ENCODE peak calls at places on chromosome X, in ten cellular contexts. F, G, K, T, M, H, V, L, Y and E are unnamed samples.

GRCh38 chrX:42565739-42566138 is 212.2 kb downstream of the PPP1R2C start:
- DNase-seq in F (no peak), G (no peak), K (no peak), T (no peak), M (no peak), H (no peak), V (no peak), L (no peak), Y (no peak), E (no peak)

GRCh38 chrX:107025538-107025937 is 25.5 kb upstream of the MORC4 start:
- DNase-seq in F (peak), G (no peak), K (no peak), T (peak), M (peak), H (no peak), V (no peak), L (no peak), Y (no peak), E (peak)

GRCh38 chrX:75156537-75156945 is 458 bp upstream of the ABCB7 start:
- DNase-seq in F (peak), G (no peak), K (no peak), T (no peak), M (no peak), H (no peak), V (no peak), L (no peak), Y (peak), E (no peak)

GRCh38 chrX:124426273-124426672 is 79.9 kb downstream of the SH2D1A start:
- DNase-seq in F (no peak), G (no peak), K (no peak), T (no peak), M (no peak), H (no peak), V (no peak), L (no peak), Y (no peak), E (no peak)

GRCh38 chrX:9765737-9766098 is at the start of gene GPR143:
- DNase-seq in F (peak), G (no peak), K (no peak), T (peak), M (no peak), H (no peak), V (no peak), L (no peak), Y (no peak), E (no peak)

GRCh38 chrX:153766098-153766817 is 2.2 kb downstream of the PLXNB3 start:
- DNase-seq in F (no peak), G (no peak), K (peak), T (no peak), M (peak), H (peak), V (peak), L (no peak), Y (no peak), E (peak)

GRCh38 chrX:636971-637659 is 6.5 kb downstream of the SHOX start:
- DNase-seq in F (peak), G (no peak), K (no peak), T (no peak), M (no peak), H (no peak), V (no peak), L (no peak), Y (no peak), E (no peak)

GRCh38 chrX:146090732-146091131 is 273.1 kb downstream of the SLITRK2 start:
- DNase-seq in F (no peak), G (no peak), K (no peak), T (no peak), M (no peak), H (no peak), V (no peak), L (no peak), Y (no peak), E (no peak)

GRCh38 chrX:23898412-23898959 is 9.3 kb downstream of the APOO start:
- DNase-seq in F (no peak), G (no peak), K (no peak), T (no peak), M (peak), H (no peak), V (no peak), L (no peak), Y (no peak), E (no peak)

GRCh38 chrX:26851981-26852380 is 611.2 kb downstream of the PPP4R3C start:
- DNase-seq in F (peak), G (no peak), K (no peak), T (no peak), M (peak), H (no peak), V (no peak), L (no peak), Y (no peak), E (peak)

GRCh38 chrX:124860736-124861135 is 458.9 kb upstream of the TEX13C start:
- DNase-seq in F (no peak), G (no peak), K (no peak), T (no peak), M (no peak), H (no peak), V (no peak), L (no peak), Y (no peak), E (no peak)

GRCh38 chrX:46873746-46874145 is 36.9 kb downstream of the RP2 start:
- DNase-seq in F (peak), G (no peak), K (no peak), T (no peak), M (peak), H (no peak), V (no peak), L (no peak), Y (no peak), E (no peak)

GRCh38 chrX:42577936-42578335 is 200.0 kb downstream of the PPP1R2C start:
- DNase-seq in F (no peak), G (no peak), K (no peak), T (no peak), M (no peak), H (no peak), V (no peak), L (no peak), Y (no peak), E (no peak)

GRCh38 chrX:123087326-123087725 is 96.8 kb upstream of the GRIA3 start:
- DNase-seq in F (no peak), G (no peak), K (no peak), T (no peak), M (peak), H (no peak), V (no peak), L (no peak), Y (peak), E (peak)

GRCh38 chrX:24424948-24425347 is 40.1 kb upstream of the PDK3 start:
- DNase-seq in F (no peak), G (no peak), K (no peak), T (peak), M (no peak), H (peak), V (no peak), L (peak), Y (peak), E (no peak)

GRCh38 chrX:1323315-1323714 is 13.3 kb upstream of the IL3RA start:
- DNase-seq in F (peak), G (no peak), K (no peak), T (peak), M (no peak), H (no peak), V (no peak), L (peak), Y (no peak), E (peak)

GRCh38 chrX:24410514-24411189 is 50.2 kb downstream of the SUPT20HL1 start:
- DNase-seq in F (no peak), G (no peak), K (no peak), T (no peak), M (no peak), H (no peak), V (no peak), L (no peak), Y (no peak), E (no peak)

GRCh38 chrX:5976332-5976731 is 252.3 kb downstream of the NLGN4X start:
- DNase-seq in F (no peak), G (no peak), K (no peak), T (no peak), M (no peak), H (no peak), V (no peak), L (no peak), Y (no peak), E (no peak)

GRCh38 chrX:120029354-120029753 is 48.1 kb downstream of the RHOXF2B start:
- DNase-seq in F (peak), G (no peak), K (no peak), T (no peak), M (no peak), H (no peak), V (no peak), L (no peak), Y (no peak), E (no peak)

GRCh38 chrX:43735957-43736356 is 79.9 kb downstream of the MAOA start:
- DNase-seq in F (peak), G (no peak), K (no peak), T (no peak), M (no peak), H (no peak), V (no peak), L (no peak), Y (no peak), E (no peak)

GRCh38 chrX:37420179-37420578 is 71.0 kb downstream of the PRRG1 start:
- DNase-seq in F (no peak), G (no peak), K (no peak), T (no peak), M (peak), H (no peak), V (no peak), L (no peak), Y (no peak), E (no peak)

GRCh38 chrX:10974920-10975319 is 136.2 kb upstream of the HCCS start:
- DNase-seq in F (no peak), G (no peak), K (no peak), T (no peak), M (no peak), H (no peak), V (no peak), L (no peak), Y (no peak), E (no peak)

GRCh38 chrX:112759512-112759911 is 79.8 kb upstream of the LHFPL1 start:
- DNase-seq in F (no peak), G (no peak), K (no peak), T (no peak), M (peak), H (no peak), V (no peak), L (no peak), Y (no peak), E (peak)

GRCh38 chrX:47206316-47206715 is 12.2 kb upstream of the CDK16 start:
- DNase-seq in F (no peak), G (no peak), K (no peak), T (no peak), M (no peak), H (no peak), V (no peak), L (no peak), Y (no peak), E (no peak)

GRCh38 chrX:44224760-44225159 is 118.7 kb downstream of the EFHC2 start:
- DNase-seq in F (no peak), G (no peak), K (no peak), T (no peak), M (no peak), H (no peak), V (no peak), L (no peak), Y (no peak), E (no peak)

GRCh38 chrX:114166601-114167000 is 417.3 kb upstream of the HTR2C start:
- DNase-seq in F (no peak), G (no peak), K (no peak), T (no peak), M (no peak), H (no peak), V (no peak), L (no peak), Y (no peak), E (no peak)

GRCh38 chrX:114165537-114165936 is 418.3 kb upstream of the HTR2C start:
- DNase-seq in F (no peak), G (no peak), K (no peak), T (no peak), M (no peak), H (no peak), V (no peak), L (no peak), Y (no peak), E (no peak)

GRCh38 chrX:114162068-114162735 is 421.7 kb upstream of the HTR2C start:
- DNase-seq in F (peak), G (no peak), K (no peak), T (peak), M (no peak), H (no peak), V (no peak), L (no peak), Y (no peak), E (peak)
- TF ChIP-seq CTCF in F (peak), G (no peak), K (no peak), T (no peak), M (no peak), H (no peak), V (no peak), L (no peak), Y (no peak), E (no peak)

DNA sequence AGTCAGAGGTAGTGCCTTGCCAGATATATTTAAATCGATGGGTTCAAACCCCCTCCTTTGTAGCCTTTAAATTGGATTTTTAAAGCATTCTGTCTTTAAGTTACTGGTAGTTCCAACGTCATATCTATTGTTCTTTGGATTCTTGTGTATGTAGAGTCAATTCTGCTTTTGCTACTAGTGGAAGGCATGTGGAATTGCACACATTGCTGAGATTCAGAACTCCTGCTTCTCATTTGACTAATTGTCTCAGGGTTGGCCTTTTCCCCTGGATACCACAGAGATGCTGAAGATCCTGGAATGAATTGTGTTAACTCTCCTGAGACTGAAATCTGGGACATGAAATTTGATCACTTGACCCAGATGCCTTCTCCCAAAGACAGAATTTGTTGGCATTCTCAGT is 328.3 kb upstream of the RPS6KA3 start:
- DNase-seq in F (peak), G (no peak), K (no peak), T (no peak), M (peak), H (no peak), V (no peak), L (no peak), Y (no peak), E (peak)
- TF ChIP-seq CTCF in F (peak), G (no peak), K (no peak), T (no peak), M (peak), H (peak), V (peak), L (peak), Y (no peak), E (no peak)

GRCh38 chrX:17160971-17161370 is 214.0 kb upstream of the NHS start:
- DNase-seq in F (peak), G (no peak), K (no peak), T (no peak), M (no peak), H (no peak), V (no peak), L (no peak), Y (no peak), E (no peak)
- TF ChIP-seq CTCF in F (peak), G (no peak), K (no peak), T (no peak), M (peak), H (no peak), V (no peak), L (no peak), Y (no peak), E (no peak)

GRCh38 chrX:56766554-56767412 is 37.7 kb downstream of the NBDY start:
- DNase-seq in F (no peak), G (no peak), K (peak), T (no peak), M (no peak), H (no peak), V (peak), L (no peak), Y (no peak), E (no peak)
- TF ChIP-seq CTCF in F (no peak), G (no peak), K (no peak), T (no peak), M (no peak), H (no peak), V (no peak), L (no peak), Y (peak), E (no peak)

GRCh38 chrX:39730671-39731389 is 366.9 kb downstream of the BCOR start:
- DNase-seq in F (peak), G (peak), K (peak), T (peak), M (peak), H (peak), V (no peak), L (peak), Y (peak), E (peak)
- TF ChIP-seq CTCF in F (peak), G (peak), K (peak), T (no peak), M (peak), H (peak), V (no peak), L (peak), Y (peak), E (peak)